ENCODE peak calls at places on chromosome 14, in five cellular contexts. L is astrocyte, F is neuronal stem cell, B is mammary epithelial cell, K is neural progenitor cell. Z is an unnamed sample.

GRCh38 chr14:101494826-101495225 is 66.5 kb upstream of the DIO3 start:
- DNase-seq in F (no peak), L (no peak), B (no peak), K (no peak), Z (no peak)

GRCh38 chr14:65976771-65977170 is 509.4 kb upstream of the CCDC196 start:
- DNase-seq in K (no peak), B (no peak), F (no peak), L (peak; percentile 19), Z (no peak)

GRCh38 chr14:60980811-60981625 is at the start of the genes SLC38A6 and TRMT5:
- DNase-seq in F (peak; percentile 93), K (peak; percentile 95), L (peak; percentile 95), B (peak; percentile 95), Z (peak; percentile 98)

GRCh38 chr14:103118663-103119404 is 4.4 kb upstream of the TNFAIP2 start:
- DNase-seq in K (no peak), F (no peak), B (no peak), L (no peak), Z (no peak)

GRCh38 chr14:53516261-53516774 is 363.2 kb upstream of the DDHD1 start:
- DNase-seq in L (peak; percentile 80), F (no peak), B (no peak), K (no peak), Z (peak; percentile 71)

GRCh38 chr14:23561873-23562821 is 5.4 kb downstream of the AP1G2 start:
- DNase-seq in B (peak; percentile 84), F (no peak), L (peak; percentile 28), K (no peak), Z (no peak)

GRCh38 chr14:50853891-50854290 is 18.0 kb upstream of the ABHD12B start:
- DNase-seq in K (no peak), B (no peak), F (no peak), L (no peak), Z (no peak)

GRCh38 chr14:59097681-59098080 is 90.8 kb upstream of the DAAM1 start:
- DNase-seq in K (no peak), L (no peak), B (no peak), F (no peak), Z (no peak)

GRCh38 chr14:24332094-24332983 is 2.5 kb downstream of the ADCY4 start:
- DNase-seq in L (peak; percentile 25), F (no peak), B (peak; percentile 63), K (peak; percentile 81), Z (peak; percentile 85)

GRCh38 chr14:94125659-94126418 is 3.6 kb downstream of the IFI27L2 start:
- DNase-seq in F (no peak), L (no peak), K (no peak), B (no peak), Z (no peak)

GRCh38 chr14:96038558-96038919 is 623 bp upstream of the C14orf132 start:
- DNase-seq in L (no peak), F (no peak), B (peak; percentile 25), K (peak; percentile 38), Z (no peak)

GRCh38 chr14:23020143-23021128 is 10.5 kb upstream of the C14orf93 start:
- DNase-seq in F (no peak), B (no peak), K (peak; percentile 54), L (no peak), Z (no peak)

GRCh38 chr14:95733212-95733611 is 19.3 kb upstream of the TCL1A start:
- DNase-seq in L (no peak), K (no peak), B (no peak), F (no peak), Z (no peak)

GRCh38 chr14:68783408-68784297 is 9.2 kb downstream of the ZFP36L1 start:
- DNase-seq in B (no peak), L (no peak), F (no peak), K (no peak), Z (no peak)
- H3K9ac ChIP-seq in B (no peak overlapping the region), L (no peak overlapping the region), F (no peak overlapping the region), K (no peak overlapping the region), Z (no peak overlapping the region)

GRCh38 chr14:105876829-105877228 is 350.4 kb downstream of the TMEM121 start:
- DNase-seq in B (no peak), F (no peak), K (no peak), L (no peak), Z (no peak)
- H3K9me3 ChIP-seq in B (peaks cover 11% of the 10 kb centered on the region), F (peaks cover 44% of the 10 kb centered on the region), K (peaks cover 35% of the 10 kb centered on the region), L (no peaks in the 10 kb centered on the region), Z (no peaks in the 10 kb centered on the region)

GRCh38 chr14:93034671-93034994 is 81.1 kb downstream of the ITPK1 start:
- DNase-seq in F (no peak), L (no peak), K (no peak), B (no peak), Z (no peak)

GRCh38 chr14:93033983-93034670 is 81.6 kb downstream of the ITPK1 start:
- DNase-seq in F (no peak), B (no peak), K (peak; percentile 54), L (no peak), Z (no peak)

GRCh38 chr14:93036652-93037341 is 78.9 kb downstream of the ITPK1 start:
- DNase-seq in F (peak; percentile 66), L (no peak), B (no peak), K (peak; percentile 80), Z (no peak)

GRCh38 chr14:93035917-93036651 is 79.6 kb downstream of the ITPK1 start:
- DNase-seq in B (peak; percentile 38), F (peak; percentile 45), L (no peak), K (peak; percentile 40), Z (no peak)

DNA sequence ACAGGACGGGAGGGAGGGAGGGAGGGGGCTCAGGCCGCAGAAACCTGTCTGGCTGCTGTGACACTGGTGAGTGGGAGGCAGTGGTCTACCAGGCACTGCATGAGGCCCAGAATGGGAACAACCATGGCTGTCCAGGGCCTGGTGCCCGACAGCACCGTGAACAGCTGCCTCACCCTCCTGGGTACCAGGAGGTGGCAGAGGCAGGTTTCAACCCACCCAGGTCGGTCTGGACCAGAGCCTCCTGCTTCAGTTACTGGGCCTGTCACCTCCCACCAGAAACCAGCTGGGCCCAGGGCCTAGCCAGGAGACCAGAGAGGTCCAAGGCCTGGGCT is 80.2 kb downstream of the ITPK1 start:
- DNase-seq in B (no peak), F (no peak), L (no peak), K (no peak), Z (no peak)
- H3K4me1 ChIP-seq in B (peaks cover 68% of the 10 kb centered on the region), F (peaks cover 53% of the 10 kb centered on the region), L (peaks cover 18% of the 10 kb centered on the region), K (peaks cover 51% of the 10 kb centered on the region), Z (peaks cover 34% of the 10 kb centered on the region)

DNA sequence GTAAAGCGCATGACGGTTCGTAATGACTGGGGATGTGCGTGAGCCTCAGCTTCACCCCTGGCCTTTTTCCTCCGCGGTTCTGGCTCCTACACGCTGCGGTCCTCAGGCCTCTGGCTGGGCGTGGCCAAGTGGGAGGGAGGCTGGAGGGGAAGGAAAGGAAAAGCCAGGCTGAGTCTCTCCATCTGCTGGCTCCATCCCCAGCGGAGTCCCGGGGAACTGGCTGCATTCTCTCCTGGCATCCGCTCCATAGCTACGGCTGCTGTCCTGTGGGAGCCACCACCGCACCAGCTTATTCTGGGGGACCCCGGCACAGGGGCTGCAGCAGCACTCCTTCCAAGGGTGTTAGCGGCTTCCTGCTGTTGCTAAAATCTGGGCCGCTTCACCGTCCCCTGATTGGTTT is 68.2 kb upstream of the SLC24A4 start:
- DNase-seq in L (peak; percentile 2), F (peak; percentile 44), K (peak; percentile 72), B (no peak), Z (peak; percentile 3)
- H3K9ac ChIP-seq in L (no peak overlapping the region), F (no peak overlapping the region), K (no peak overlapping the region), B (no peak overlapping the region), Z (no peak overlapping the region)

DNA sequence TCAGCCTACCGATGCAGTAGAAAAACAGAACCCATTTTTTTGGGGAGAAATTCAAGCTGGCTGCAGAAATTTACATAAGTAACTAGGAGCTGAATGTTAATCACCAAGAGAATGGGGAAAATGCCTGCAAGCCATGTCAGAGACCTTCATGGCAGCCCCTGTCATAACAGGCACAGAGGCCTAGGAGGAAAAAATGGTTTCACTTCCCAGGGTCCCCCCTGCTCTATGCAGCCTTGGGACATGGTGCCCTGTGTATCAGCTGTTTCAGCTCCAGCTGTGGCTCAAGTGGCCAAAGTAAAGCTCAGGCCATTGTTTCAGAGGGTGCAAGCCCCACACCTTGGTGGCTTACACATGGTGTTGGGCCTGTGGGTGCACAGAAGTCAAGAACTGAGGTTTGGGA is 842.5 kb downstream of the FLRT2 start:
- DNase-seq in K (no peak), F (no peak), B (no peak), L (no peak), Z (no peak)
- H3K9me3 ChIP-seq in K (no peaks in the 10 kb centered on the region), F (no peaks in the 10 kb centered on the region), B (peaks cover 5% of the 10 kb centered on the region), L (peaks cover 3% of the 10 kb centered on the region), Z (peaks cover 8% of the 10 kb centered on the region)

DNA sequence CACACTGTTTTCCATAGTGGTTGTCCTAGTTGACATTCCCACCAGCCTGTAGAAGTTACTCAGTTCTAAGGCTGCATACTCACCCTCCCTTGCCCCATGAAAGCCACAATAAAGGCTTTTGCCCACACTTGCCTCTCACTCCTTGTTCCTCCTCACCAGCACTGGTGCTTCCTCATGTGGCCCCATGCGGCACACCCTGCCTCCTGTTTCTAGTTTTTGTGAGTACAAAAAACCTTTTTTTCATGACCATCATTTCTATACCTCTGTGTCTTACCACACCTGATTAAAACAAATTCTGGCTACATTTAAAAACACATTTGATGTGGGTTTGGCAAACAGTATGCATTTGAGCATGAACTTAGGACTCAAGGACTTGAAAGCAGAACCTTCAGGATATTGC is 40.7 kb upstream of the RIN3 start:
- DNase-seq in L (no peak), F (no peak), K (no peak), B (peak; percentile 53), Z (no peak)
- H3K4me1 ChIP-seq in L (peaks cover 14% of the 10 kb centered on the region), F (no peaks in the 10 kb centered on the region), K (no peaks in the 10 kb centered on the region), B (peaks cover 25% of the 10 kb centered on the region), Z (peaks cover 40% of the 10 kb centered on the region)

GRCh38 chr14:54610051-54610977 is 43.4 kb downstream of the SAMD4A start:
- DNase-seq in L (peak; percentile 68), B (no peak), K (no peak), F (no peak), Z (peak; percentile 70)
- H3K9ac ChIP-seq in L (peak overlapping the region; percentile 53), B (no peak overlapping the region), K (no peak overlapping the region), F (no peak overlapping the region), Z (peak overlapping the region; percentile 55)

DNA sequence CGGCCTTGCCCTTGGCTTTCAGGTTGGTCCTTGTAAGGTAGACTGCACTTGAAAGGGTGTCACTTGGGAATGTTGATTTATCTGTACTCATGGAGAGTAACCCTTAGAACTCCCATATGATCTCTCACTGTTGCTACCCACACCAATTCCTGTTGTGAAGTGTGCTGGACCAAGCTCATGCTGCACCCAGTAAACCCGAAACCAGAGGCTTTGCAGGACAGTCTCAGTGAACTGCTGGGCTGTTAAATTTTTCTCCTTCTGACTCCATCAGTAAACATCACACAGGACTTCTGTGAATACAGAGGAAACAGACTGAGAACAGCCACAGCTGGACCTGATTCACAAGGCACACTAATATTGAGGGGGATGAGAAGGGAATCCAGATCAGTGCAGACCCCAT is 783.0 kb downstream of the TMEM121 start:
- DNase-seq in K (no peak), L (no peak), B (no peak), F (no peak), Z (no peak)
- H3K9me3 ChIP-seq in K (peaks cover 22% of the 10 kb centered on the region), L (peaks cover 5% of the 10 kb centered on the region), B (peaks cover 16% of the 10 kb centered on the region), F (peaks cover 32% of the 10 kb centered on the region), Z (no peaks in the 10 kb centered on the region)